ENCODE peak calls at places on chromosomes 12 and 14, in five cellular contexts. R, C, F, E and J are unnamed samples.
A peak's percentile ranks its signal among the peaks of the same experiment; 100 is the strongest.

GRCh38 chr12:120740871-120741270 is 15.2 kb downstream of the ACADS start:
- DNase-seq in R (no peak), C (no peak), F (no peak), E (no peak), J (no peak)

GRCh38 chr12:12007001-12007712 is 63.6 kb upstream of the BCL2L14 start:
- DNase-seq in R (no peak), C (peak; percentile 59), F (peak; percentile 25), E (no peak), J (no peak)

GRCh38 chr14:73237786-73238261 is 518 bp downstream of the PAPLN start:
- DNase-seq in R (no peak), C (no peak), F (no peak), E (no peak), J (no peak)

GRCh38 chr14:34713681-34714319 is 593 bp downstream of the CFL2 start:
- DNase-seq in R (peak; percentile 55), C (no peak), F (no peak), E (peak; percentile 7), J (no peak)

GRCh38 chr14:74922752-74923401 is at the start of gene RPS6KL1:
- DNase-seq in R (peak; percentile 74), C (no peak), F (peak; percentile 97), E (peak; percentile 97), J (peak; percentile 98)

GRCh38 chr12:77220586-77220985 is 155.2 kb upstream of the E2F7 start:
- DNase-seq in R (no peak), C (no peak), F (no peak), E (no peak), J (no peak)

GRCh38 chr14:24789277-24789832 is 155.4 kb upstream of the GZMB start:
- DNase-seq in R (no peak), C (no peak), F (no peak), E (no peak), J (no peak)

GRCh38 chr12:121061831-121062230 is 22.8 kb upstream of the OASL start:
- DNase-seq in R (peak; percentile 18), C (no peak), F (no peak), E (no peak), J (no peak)

GRCh38 chr14:101250948-101251811 is 310.1 kb upstream of the DIO3 start:
- DNase-seq in R (no peak), C (no peak), F (no peak), E (no peak), J (no peak)

GRCh38 chr12:131223791-131224567 is 270.3 kb downstream of the ADGRD1 start:
- DNase-seq in R (no peak), C (no peak), F (no peak), E (peak; percentile 97), J (no peak)

GRCh38 chr12:552466-552865 is 92.7 kb downstream of the B4GALNT3 start:
- DNase-seq in R (no peak), C (no peak), F (no peak), E (no peak), J (no peak)

GRCh38 chr14:85447883-85448282 is 82.1 kb upstream of the FLRT2 start:
- DNase-seq in R (no peak), C (no peak), F (no peak), E (no peak), J (no peak)

GRCh38 chr12:4215862-4216541 is 57.6 kb upstream of the CCND2 start:
- DNase-seq in R (no peak), C (peak; percentile 57), F (peak; percentile 23), E (no peak), J (peak; percentile 34)

GRCh38 chr14:70096866-70097265 is 91.9 kb downstream of the SLC8A3 start:
- DNase-seq in R (peak; percentile 9), C (no peak), F (no peak), E (no peak), J (no peak)

GRCh38 chr12:78208106-78208505 is 377.4 kb downstream of the NAV3 start:
- DNase-seq in R (no peak), C (no peak), F (no peak), E (no peak), J (no peak)

GRCh38 chr12:52392465-52393007 is 7.1 kb upstream of the KRT84 start:
- DNase-seq in R (no peak), C (no peak), F (no peak), E (no peak), J (no peak)
- TF ChIP-seq TAF1 in R (no peak), C (no peak), F (no peak), E (no peak), J (no peak)

GRCh38 chr12:5453471-5453870 is 21.6 kb downstream of the NTF3 start:
- DNase-seq in R (no peak), C (no peak), F (no peak), E (no peak), J (no peak)
- TF ChIP-seq POLR2A in R (no peak), C (no peak), F (no peak), E (no peak), J (no peak)

DNA sequence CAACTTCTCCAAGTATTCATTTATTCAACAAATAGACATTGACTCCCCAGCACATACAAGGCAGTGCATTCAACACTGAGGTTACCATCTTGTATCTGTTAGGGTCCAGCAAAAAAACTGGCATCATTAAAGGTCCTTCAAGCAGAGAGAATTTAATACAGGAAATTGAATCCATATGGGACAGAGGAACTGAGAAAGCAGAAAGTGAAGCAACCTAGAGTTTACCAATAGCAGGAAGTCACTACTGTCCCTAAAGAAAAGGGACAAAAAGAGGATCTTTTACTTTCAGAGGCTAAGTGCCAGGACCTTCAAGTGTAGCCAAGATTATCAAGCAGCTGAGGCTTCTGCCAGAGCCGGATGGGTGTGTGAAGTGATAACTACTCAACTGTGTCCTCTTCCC is 237.8 kb upstream of the TBX3 start:
- DNase-seq in R (no peak), C (no peak), F (no peak), E (no peak), J (no peak)
- TF ChIP-seq TAF1 in R (no peak), C (no peak), F (no peak), E (no peak), J (no peak)

GRCh38 chr14:99524804-99525698 is 43.8 kb downstream of the CCNK start:
- DNase-seq in R (no peak), C (no peak), F (no peak), E (no peak), J (no peak)

GRCh38 chr14:99524091-99524661 is 43.0 kb downstream of the CCNK start:
- DNase-seq in R (no peak), C (no peak), F (no peak), E (no peak), J (no peak)

GRCh38 chr14:99527427-99528076 is 46.3 kb downstream of the CCNK start:
- DNase-seq in R (no peak), C (no peak), F (no peak), E (no peak), J (no peak)

GRCh38 chr14:99525699-99526080 is 44.5 kb downstream of the CCNK start:
- DNase-seq in R (no peak), C (no peak), F (no peak), E (no peak), J (no peak)

GRCh38 chr14:99527026-99527425 is 45.8 kb downstream of the CCNK start:
- DNase-seq in R (no peak), C (no peak), F (no peak), E (no peak), J (no peak)
- TF ChIP-seq POLR2A in R (no peak), C (no peak), F (no peak), E (no peak), J (no peak)

GRCh38 chr12:124080649-124081048 is 107.6 kb downstream of the ZNF664 start:
- DNase-seq in R (no peak), C (no peak), F (no peak), E (peak; percentile 4), J (no peak)

GRCh38 chr12:124077730-124078129 is 104.7 kb downstream of the ZNF664 start:
- DNase-seq in R (no peak), C (no peak), F (no peak), E (no peak), J (no peak)

GRCh38 chr12:124073636-124074035 is 100.6 kb downstream of the ZNF664 start:
- DNase-seq in R (no peak), C (no peak), F (no peak), E (no peak), J (no peak)

GRCh38 chr12:124078800-124079199 is 105.8 kb downstream of the ZNF664 start:
- DNase-seq in R (no peak), C (no peak), F (no peak), E (no peak), J (no peak)

DNA sequence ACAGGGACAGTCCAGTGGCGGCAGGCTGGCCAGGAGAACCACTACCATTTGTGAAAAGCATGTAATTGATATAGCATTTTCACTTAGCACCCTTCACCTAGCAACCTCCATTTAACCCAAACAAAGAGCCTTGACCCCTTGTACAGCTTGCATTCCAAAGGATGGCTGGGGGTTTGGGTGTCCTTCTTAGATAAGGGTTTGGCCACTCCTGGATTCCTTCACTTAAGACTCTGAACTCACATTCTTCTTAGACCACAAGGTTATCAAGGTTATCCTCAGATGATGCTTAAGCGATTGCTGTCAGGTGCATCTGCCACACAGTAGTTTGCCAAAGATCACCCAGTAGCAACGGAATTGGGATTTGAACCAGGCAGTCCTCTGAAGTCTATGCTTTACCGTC is 102.8 kb downstream of the ZNF664 start:
- DNase-seq in R (no peak), C (no peak), F (no peak), E (no peak), J (no peak)
- TF ChIP-seq TAF1 in R (no peak), C (no peak), F (no peak), E (no peak), J (no peak)

GRCh38 chr12:103929051-103929908 is 930 bp upstream of the HSP90B1 start:
- DNase-seq in R (peak; percentile 87), C (peak; percentile 72), F (peak; percentile 43), E (peak; percentile 81), J (peak; percentile 46)
- TF ChIP-seq POLR2A in R (peak; percentile 64), C (peak; percentile 82), F (no peak), E (peak; percentile 74), J (peak; percentile 61)